ENCODE peak calls at places on chromosomes 4 and X, in ten cellular contexts. S is iris pigment epithelial cell; N is AG08395; A is fibroblast of lung; C is nucleus accumbens; V is central memory CD4-positive, alpha-beta T cell; T is C1 segment of cervical spinal cord; X is neuronal stem cell; O is pons; J is HS-5. L is an unnamed sample.
A peak's percentile ranks its signal among the peaks of the same experiment; 100 is the strongest.

GRCh38 chr4:142516686-142517145 is 329.4 kb downstream of the INPP4B start:
- DNase-seq in S (peak; percentile 22), N (peak; percentile 57), A (peak; percentile 89), C (no peak), V (no peak), T (no peak), X (no peak), O (no peak), J (no peak), L (peak; percentile 9)

GRCh38 chr4:59247032-59247431 is 1953.1 kb upstream of the ADGRL3 start:
- DNase-seq in S (peak; percentile 1), N (no peak), A (no peak), C (no peak), V (no peak), T (no peak), X (no peak), O (peak; percentile 26), J (no peak), L (no peak)

GRCh38 chrX:38409289-38409688 is 56.9 kb downstream of the OTC start:
- DNase-seq in S (no peak), N (no peak), A (no peak), C (no peak), V (no peak), T (no peak), X (no peak), O (no peak), J (no peak), L (no peak)

GRCh38 chr4:55397521-55398321 is 2.0 kb downstream of the TMEM165 start:
- DNase-seq in S (peak; percentile 90), N (peak; percentile 40), A (peak; percentile 56), C (no peak), V (no peak), T (no peak), X (no peak), O (peak; percentile 76), J (peak; percentile 59), L (no peak)

GRCh38 chrX:129965166-129965565 is 17.3 kb upstream of the BCORL1 start:
- DNase-seq in S (no peak), N (no peak), A (no peak), C (no peak), V (no peak), T (no peak), X (no peak), O (no peak), J (no peak), L (no peak)

GRCh38 chrX:39398215-39398972 is 597.1 kb downstream of the MID1IP1 start:
- DNase-seq in S (no peak), N (no peak), A (no peak), C (no peak), V (no peak), T (no peak), X (no peak), O (no peak), J (no peak), L (no peak)

GRCh38 chr4:183540498-183540953 is 35.7 kb downstream of the ING2 start:
- DNase-seq in S (no peak), N (no peak), A (no peak), C (peak; percentile 24), V (no peak), T (no peak), X (no peak), O (no peak), J (no peak), L (no peak)

GRCh38 chrX:12370444-12371089 is 232.3 kb downstream of the FRMPD4 start:
- DNase-seq in S (no peak), N (peak; percentile 63), A (peak; percentile 49), C (no peak), V (no peak), T (no peak), X (no peak), O (no peak), J (no peak), L (no peak)

GRCh38 chrX:96883608-96884007 is at the start of gene RPA4:
- DNase-seq in S (no peak), N (no peak), A (no peak), C (no peak), V (no peak), T (no peak), X (no peak), O (no peak), J (no peak), L (no peak)

GRCh38 chrX:68132749-68133148 is 300.5 kb downstream of the OPHN1 start:
- DNase-seq in S (no peak), N (no peak), A (no peak), C (no peak), V (no peak), T (no peak), X (no peak), O (no peak), J (no peak), L (no peak)

GRCh38 chr4:32117696-32118095 is 1397.5 kb downstream of the PCDH7 start:
- DNase-seq in S (no peak), N (no peak), A (no peak), C (no peak), V (no peak), T (no peak), X (no peak), O (peak; percentile 7), J (no peak), L (no peak)

GRCh38 chr4:187586892-187587291 is 408.7 kb upstream of the ZFP42 start:
- DNase-seq in S (no peak), N (no peak), A (peak; percentile 6), C (no peak), V (no peak), T (no peak), X (no peak), O (no peak), J (no peak), L (no peak)

GRCh38 chr4:110636677-110637407 is 14.0 kb upstream of the PITX2 start:
- DNase-seq in S (peak; percentile 92), N (peak; percentile 91), A (peak; percentile 46), C (no peak), V (no peak), T (no peak), X (peak; percentile 63), O (no peak), J (no peak), L (no peak)

L was measured in kidney epithelial cell.